ENCODE peak calls at places on chromosomes 12 and 14, in six cellular contexts. One of them, this sample, is unnamed.

GRCh38 chr12:130526813-130527212 is 189.1 kb downstream of the PIWIL1 start:
- DNase-seq in activated T-cell treated with anti-CD3 and anti-CD28 coated beads for 1 hour: no peak
- DNase-seq in upper lobe of right lung: no peak
- DNase-seq in psoas muscle: no peak
- DNase-seq in T-cell: no peak
- DNase-seq in OCI-M1: peak
- DNase-seq in this sample: no peak

GRCh38 chr12:71439613-71440392 is at the start of gene LGR5:
- DNase-seq in psoas muscle: peak
- DNase-seq in activated T-cell treated with anti-CD3 and anti-CD28 coated beads for 1 hour: no peak
- DNase-seq in T-cell: no peak
- DNase-seq in upper lobe of right lung: peak
- DNase-seq in OCI-M1: no peak
- DNase-seq in this sample: no peak

GRCh38 chr14:104005489-104005888 is 63.2 kb upstream of the RD3L start:
- DNase-seq in activated T-cell treated with anti-CD3 and anti-CD28 coated beads for 1 hour: no peak
- DNase-seq in psoas muscle: no peak
- DNase-seq in upper lobe of right lung: no peak
- DNase-seq in T-cell: no peak
- DNase-seq in OCI-M1: no peak
- DNase-seq in this sample: no peak

GRCh38 chr12:75666980-75667359 is 155.6 kb upstream of the KRR1 start:
- DNase-seq in activated T-cell treated with anti-CD3 and anti-CD28 coated beads for 1 hour: no peak
- DNase-seq in upper lobe of right lung: no peak
- DNase-seq in psoas muscle: no peak
- DNase-seq in OCI-M1: no peak
- DNase-seq in T-cell: no peak
- DNase-seq in this sample: no peak

GRCh38 chr12:92108651-92109050 is 37.0 kb downstream of the BTG1 start:
- DNase-seq in OCI-M1: peak
- DNase-seq in upper lobe of right lung: no peak
- DNase-seq in psoas muscle: no peak
- DNase-seq in activated T-cell treated with anti-CD3 and anti-CD28 coated beads for 1 hour: no peak
- DNase-seq in T-cell: no peak
- DNase-seq in this sample: no peak

GRCh38 chr12:75724913-75725312 is 213.5 kb upstream of the KRR1 start:
- DNase-seq in OCI-M1: no peak
- DNase-seq in psoas muscle: no peak
- DNase-seq in activated T-cell treated with anti-CD3 and anti-CD28 coated beads for 1 hour: no peak
- DNase-seq in upper lobe of right lung: no peak
- DNase-seq in T-cell: no peak
- DNase-seq in this sample: no peak

GRCh38 chr14:59116984-59117415 is 71.5 kb upstream of the DAAM1 start:
- DNase-seq in upper lobe of right lung: no peak
- DNase-seq in OCI-M1: no peak
- DNase-seq in psoas muscle: no peak
- DNase-seq in T-cell: no peak
- DNase-seq in activated T-cell treated with anti-CD3 and anti-CD28 coated beads for 1 hour: no peak
- DNase-seq in this sample: no peak

GRCh38 chr12:49784756-49785409 is 43.3 kb downstream of the NCKAP5L start:
- DNase-seq in upper lobe of right lung: no peak
- DNase-seq in T-cell: no peak
- DNase-seq in activated T-cell treated with anti-CD3 and anti-CD28 coated beads for 1 hour: no peak
- DNase-seq in OCI-M1: peak
- DNase-seq in psoas muscle: no peak
- DNase-seq in this sample: no peak

GRCh38 chr14:60153996-60154395 is 11.2 kb downstream of the DHRS7 start:
- DNase-seq in OCI-M1: no peak
- DNase-seq in activated T-cell treated with anti-CD3 and anti-CD28 coated beads for 1 hour: no peak
- DNase-seq in T-cell: peak
- DNase-seq in psoas muscle: no peak
- DNase-seq in upper lobe of right lung: no peak
- DNase-seq in this sample: no peak

GRCh38 chr14:22510527-22511110 is 78.4 kb downstream of the DAD1 start:
- DNase-seq in T-cell: no peak
- DNase-seq in activated T-cell treated with anti-CD3 and anti-CD28 coated beads for 1 hour: no peak
- DNase-seq in OCI-M1: no peak
- DNase-seq in psoas muscle: no peak
- DNase-seq in upper lobe of right lung: no peak
- DNase-seq in this sample: no peak

GRCh38 chr12:88944403-88944802 is 364.1 kb upstream of the KITLG start:
- DNase-seq in OCI-M1: peak
- DNase-seq in T-cell: no peak
- DNase-seq in upper lobe of right lung: no peak
- DNase-seq in psoas muscle: no peak
- DNase-seq in activated T-cell treated with anti-CD3 and anti-CD28 coated beads for 1 hour: no peak
- DNase-seq in this sample: no peak

GRCh38 chr14:99806841-99807240 is 13.6 kb downstream of the EML1 start:
- DNase-seq in T-cell: no peak
- DNase-seq in OCI-M1: no peak
- DNase-seq in activated T-cell treated with anti-CD3 and anti-CD28 coated beads for 1 hour: no peak
- DNase-seq in upper lobe of right lung: no peak
- DNase-seq in psoas muscle: no peak
- DNase-seq in this sample: no peak

GRCh38 chr14:91554535-91555332 is 44.6 kb upstream of the PPP4R3A start:
- DNase-seq in T-cell: no peak
- DNase-seq in OCI-M1: no peak
- DNase-seq in activated T-cell treated with anti-CD3 and anti-CD28 coated beads for 1 hour: no peak
- DNase-seq in psoas muscle: no peak
- DNase-seq in upper lobe of right lung: no peak
- DNase-seq in this sample: no peak

GRCh38 chr12:5438671-5439200 is 6.8 kb downstream of the NTF3 start:
- DNase-seq in psoas muscle: no peak
- DNase-seq in T-cell: no peak
- DNase-seq in activated T-cell treated with anti-CD3 and anti-CD28 coated beads for 1 hour: no peak
- DNase-seq in OCI-M1: no peak
- DNase-seq in upper lobe of right lung: no peak
- DNase-seq in this sample: no peak

GRCh38 chr14:68397371-68397779 is 395.5 kb downstream of the ZFP36L1 start:
- DNase-seq in T-cell: no peak
- DNase-seq in upper lobe of right lung: peak
- DNase-seq in OCI-M1: no peak
- DNase-seq in activated T-cell treated with anti-CD3 and anti-CD28 coated beads for 1 hour: no peak
- DNase-seq in psoas muscle: peak
- DNase-seq in this sample: no peak

GRCh38 chr12:26748741-26749431 is 84.1 kb downstream of the ITPR2 start:
- DNase-seq in psoas muscle: no peak
- DNase-seq in upper lobe of right lung: no peak
- DNase-seq in T-cell: no peak
- DNase-seq in activated T-cell treated with anti-CD3 and anti-CD28 coated beads for 1 hour: no peak
- DNase-seq in OCI-M1: no peak
- DNase-seq in this sample: no peak

GRCh38 chr14:101980700-101981099 is 16.3 kb downstream of the DYNC1H1 start:
- DNase-seq in psoas muscle: peak
- DNase-seq in OCI-M1: no peak
- DNase-seq in upper lobe of right lung: no peak
- DNase-seq in activated T-cell treated with anti-CD3 and anti-CD28 coated beads for 1 hour: no peak
- DNase-seq in T-cell: no peak
- DNase-seq in this sample: no peak

GRCh38 chr14:105093426-105094192 is 28.4 kb upstream of the GPR132 start:
- DNase-seq in OCI-M1: no peak
- DNase-seq in upper lobe of right lung: peak
- DNase-seq in T-cell: no peak
- DNase-seq in psoas muscle: no peak
- DNase-seq in activated T-cell treated with anti-CD3 and anti-CD28 coated beads for 1 hour: peak
- DNase-seq in this sample: peak

This sample was measured in T follicular helper cell.